ENCODE peak calls at places on chromosomes 2 and 18, in five cellular contexts. One of them, this sample, is unnamed.

GRCh38 chr18:22169011-22169888 is at the start of gene GATA6:
- DNase-seq in PC-3: peak; percentile 91
- DNase-seq in astrocyte of the spinal cord: peak; percentile 93
- DNase-seq in choroid plexus epithelial cell: peak; percentile 98
- DNase-seq in fibroblast of lung: peak; percentile 94
- DNase-seq in this sample: peak; percentile 88

GRCh38 chr18:23136326-23137092 is 1.2 kb downstream of the CABLES1 start:
- DNase-seq in PC-3: peak; percentile 23
- DNase-seq in astrocyte of the spinal cord: peak; percentile 39
- DNase-seq in choroid plexus epithelial cell: peak; percentile 37
- DNase-seq in fibroblast of lung: peak; percentile 49
- DNase-seq in this sample: peak; percentile 27

GRCh38 chr18:56431551-56431950 is 206.8 kb downstream of the TXNL1 start:
- DNase-seq in PC-3: peak; percentile 96
- DNase-seq in astrocyte of the spinal cord: peak; percentile 14
- DNase-seq in choroid plexus epithelial cell: peak; percentile 6
- DNase-seq in fibroblast of lung: peak; percentile 59
- DNase-seq in this sample: peak; percentile 70

GRCh38 chr2:193973781-193974180 is 1683.2 kb upstream of the SLC39A10 start:
- DNase-seq in PC-3: no peak
- DNase-seq in astrocyte of the spinal cord: no peak
- DNase-seq in choroid plexus epithelial cell: no peak
- DNase-seq in fibroblast of lung: no peak
- DNase-seq in this sample: no peak

GRCh38 chr2:104841694-104842093 is 12.2 kb upstream of the POU3F3 start:
- DNase-seq in PC-3: no peak
- DNase-seq in astrocyte of the spinal cord: no peak
- DNase-seq in choroid plexus epithelial cell: no peak
- DNase-seq in fibroblast of lung: no peak
- DNase-seq in this sample: no peak

GRCh38 chr2:70142590-70143313 is 48.1 kb downstream of the C2orf42 start:
- DNase-seq in PC-3: peak; percentile 100
- DNase-seq in astrocyte of the spinal cord: peak; percentile 100
- DNase-seq in choroid plexus epithelial cell: peak; percentile 100
- DNase-seq in fibroblast of lung: peak; percentile 96
- DNase-seq in this sample: peak; percentile 99

GRCh38 chr2:171878481-171878993 is 15.5 kb downstream of the SLC25A12 start:
- DNase-seq in PC-3: no peak
- DNase-seq in astrocyte of the spinal cord: peak; percentile 83
- DNase-seq in choroid plexus epithelial cell: peak; percentile 96
- DNase-seq in fibroblast of lung: peak; percentile 85
- DNase-seq in this sample: peak; percentile 65

GRCh38 chr2:75321558-75321957 is 122.2 kb upstream of the TACR1 start:
- DNase-seq in PC-3: no peak
- DNase-seq in astrocyte of the spinal cord: no peak
- DNase-seq in choroid plexus epithelial cell: no peak
- DNase-seq in fibroblast of lung: no peak
- DNase-seq in this sample: no peak

GRCh38 chr2:112768432-112768831 is 4.0 kb upstream of the CKAP2L start:
- DNase-seq in PC-3: peak; percentile 78
- DNase-seq in astrocyte of the spinal cord: no peak
- DNase-seq in choroid plexus epithelial cell: peak; percentile 52
- DNase-seq in fibroblast of lung: no peak
- DNase-seq in this sample: peak; percentile 51

GRCh38 chr2:142742301-142743214 is 134.9 kb upstream of the KYNU start:
- DNase-seq in PC-3: peak; percentile 24
- DNase-seq in astrocyte of the spinal cord: peak; percentile 74
- DNase-seq in choroid plexus epithelial cell: peak; percentile 83
- DNase-seq in fibroblast of lung: peak; percentile 91
- DNase-seq in this sample: peak; percentile 63

GRCh38 chr2:83233284-83233683 is 1225.8 kb downstream of the SUCLG1 start:
- DNase-seq in PC-3: peak; percentile 6
- DNase-seq in astrocyte of the spinal cord: no peak
- DNase-seq in choroid plexus epithelial cell: peak; percentile 1
- DNase-seq in fibroblast of lung: no peak
- DNase-seq in this sample: peak; percentile 33

GRCh38 chr2:68764041-68764780 is 29.6 kb downstream of the ARHGAP25 start:
- DNase-seq in PC-3: no peak
- DNase-seq in astrocyte of the spinal cord: no peak
- DNase-seq in choroid plexus epithelial cell: no peak
- DNase-seq in fibroblast of lung: peak; percentile 66
- DNase-seq in this sample: no peak

GRCh38 chr2:157087373-157088005 is 170.0 kb upstream of the GALNT5 start:
- DNase-seq in PC-3: no peak
- DNase-seq in astrocyte of the spinal cord: peak; percentile 4
- DNase-seq in choroid plexus epithelial cell: no peak
- DNase-seq in fibroblast of lung: peak; percentile 45
- DNase-seq in this sample: no peak

GRCh38 chr2:120930861-120931260 is 195.2 kb downstream of the GLI2 start:
- DNase-seq in PC-3: no peak
- DNase-seq in astrocyte of the spinal cord: no peak
- DNase-seq in choroid plexus epithelial cell: no peak
- DNase-seq in fibroblast of lung: peak; percentile 66
- DNase-seq in this sample: no peak

GRCh38 chr18:12403601-12404506 is 3.9 kb upstream of the PRELID3A start:
- DNase-seq in PC-3: peak; percentile 88
- DNase-seq in astrocyte of the spinal cord: peak; percentile 74
- DNase-seq in choroid plexus epithelial cell: peak; percentile 92
- DNase-seq in fibroblast of lung: peak; percentile 89
- DNase-seq in this sample: peak; percentile 87

GRCh38 chr2:160581448-160581847 is 87.8 kb upstream of the RBMS1 start:
- DNase-seq in PC-3: no peak
- DNase-seq in astrocyte of the spinal cord: no peak
- DNase-seq in choroid plexus epithelial cell: peak; percentile 27
- DNase-seq in fibroblast of lung: no peak
- DNase-seq in this sample: no peak

GRCh38 chr2:234308814-234309195 is 188.1 kb downstream of the ARL4C start:
- DNase-seq in PC-3: peak; percentile 92
- DNase-seq in astrocyte of the spinal cord: peak; percentile 91
- DNase-seq in choroid plexus epithelial cell: peak; percentile 61
- DNase-seq in fibroblast of lung: peak; percentile 90
- DNase-seq in this sample: peak; percentile 84

GRCh38 chr2:144484201-144484948 is 35.5 kb downstream of the ZEB2 start:
- DNase-seq in PC-3: no peak
- DNase-seq in astrocyte of the spinal cord: no peak
- DNase-seq in choroid plexus epithelial cell: no peak
- DNase-seq in fibroblast of lung: no peak
- DNase-seq in this sample: no peak

GRCh38 chr2:172461591-172462392 is 34.4 kb downstream of the ITGA6 start:
- DNase-seq in PC-3: peak; percentile 73
- DNase-seq in astrocyte of the spinal cord: peak; percentile 51
- DNase-seq in choroid plexus epithelial cell: peak; percentile 58
- DNase-seq in fibroblast of lung: no peak
- DNase-seq in this sample: peak; percentile 74

DNA sequence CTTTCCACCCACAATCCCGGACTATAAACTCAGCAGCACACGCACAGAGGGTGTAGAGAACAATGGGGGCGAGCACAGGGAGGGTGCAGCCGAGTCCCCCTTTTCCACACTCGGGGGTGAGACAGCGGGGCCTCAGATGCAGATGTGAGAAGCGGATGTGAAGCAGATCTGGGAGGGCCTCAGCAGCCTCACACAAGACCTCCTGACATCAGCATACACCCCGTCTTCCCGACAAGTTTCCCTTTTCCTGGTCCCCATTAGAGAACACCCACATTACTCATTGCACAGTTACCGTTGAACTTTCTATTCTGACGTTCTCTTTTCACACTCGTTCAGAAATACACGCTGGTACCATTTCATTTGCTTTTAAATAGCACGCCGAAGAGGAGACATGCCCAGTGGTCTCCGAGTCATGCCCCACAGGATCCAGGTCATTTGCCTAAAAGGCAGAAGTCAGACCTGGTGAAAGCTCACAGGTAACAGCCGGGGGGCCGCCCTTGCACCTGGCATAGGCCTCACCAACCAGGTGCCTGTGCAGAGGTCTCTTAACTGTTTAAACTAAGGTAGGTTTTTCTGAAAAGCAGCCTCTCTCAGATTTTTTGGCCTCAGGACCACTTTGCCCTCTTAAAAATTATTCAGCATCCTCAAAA is 129.5 kb upstream of the ID2 start:
- DNase-seq in PC-3: no peak
- DNase-seq in astrocyte of the spinal cord: no peak
- DNase-seq in choroid plexus epithelial cell: no peak
- DNase-seq in fibroblast of lung: no peak
- DNase-seq in this sample: no peak
- H3K4me3 ChIP-seq in PC-3: no peak overlapping the region
- H3K4me3 ChIP-seq in astrocyte of the spinal cord: no peak overlapping the region
- H3K4me3 ChIP-seq in choroid plexus epithelial cell: no peak overlapping the region
- H3K4me3 ChIP-seq in fibroblast of lung: no peak overlapping the region
- H3K4me3 ChIP-seq in this sample: no peak overlapping the region

GRCh38 chr2:150126839-150127238 is 360.6 kb downstream of the RND3 start:
- DNase-seq in PC-3: no peak
- DNase-seq in astrocyte of the spinal cord: no peak
- DNase-seq in choroid plexus epithelial cell: no peak
- DNase-seq in fibroblast of lung: no peak
- DNase-seq in this sample: no peak

GRCh38 chr2:150125708-150126107 is 361.8 kb downstream of the RND3 start:
- DNase-seq in PC-3: peak; percentile 37
- DNase-seq in astrocyte of the spinal cord: peak; percentile 81
- DNase-seq in choroid plexus epithelial cell: peak; percentile 78
- DNase-seq in fibroblast of lung: peak; percentile 90
- DNase-seq in this sample: peak; percentile 55

GRCh38 chr2:150126143-150126725 is 361.2 kb downstream of the RND3 start:
- DNase-seq in PC-3: peak; percentile 84
- DNase-seq in astrocyte of the spinal cord: no peak
- DNase-seq in choroid plexus epithelial cell: peak; percentile 60
- DNase-seq in fibroblast of lung: peak; percentile 46
- DNase-seq in this sample: peak; percentile 95

GRCh38 chr2:150127995-150128394 is 359.5 kb downstream of the RND3 start:
- DNase-seq in PC-3: peak; percentile 64
- DNase-seq in astrocyte of the spinal cord: peak; percentile 70
- DNase-seq in choroid plexus epithelial cell: peak; percentile 82
- DNase-seq in fibroblast of lung: peak; percentile 79
- DNase-seq in this sample: peak; percentile 53

DNA sequence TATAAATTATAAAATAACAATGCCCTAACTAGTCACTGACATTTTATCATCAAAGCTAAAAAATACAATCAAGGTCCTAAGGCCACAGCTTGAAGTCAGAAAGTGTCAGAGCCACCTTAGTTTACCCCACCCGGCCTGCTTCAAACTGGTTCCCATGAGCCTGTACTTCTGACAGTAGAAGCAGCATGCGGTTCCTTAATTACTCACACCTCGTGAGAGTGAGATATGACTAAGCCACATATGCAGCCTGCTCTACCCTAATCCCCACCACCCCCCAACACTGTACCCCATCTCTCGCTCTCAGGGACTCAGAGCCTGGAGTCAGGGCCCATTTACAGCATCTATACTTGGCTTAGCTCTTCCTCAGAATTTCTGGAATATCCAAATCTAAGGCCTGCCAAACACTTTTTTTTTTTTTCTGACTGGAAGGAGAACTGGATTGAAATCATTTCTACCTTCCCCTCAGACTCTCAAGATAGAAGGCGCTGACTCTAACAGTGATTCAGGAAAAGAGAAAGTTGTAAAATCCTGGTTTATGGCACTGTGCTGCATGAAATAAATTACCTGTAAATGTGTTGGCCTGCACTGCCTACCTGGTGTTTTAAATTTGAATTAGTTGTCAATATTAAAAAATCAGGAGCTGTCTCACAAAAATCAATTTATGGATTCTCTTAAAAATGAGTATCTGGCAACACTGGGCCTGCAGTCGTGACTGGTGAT is 360.0 kb downstream of the RND3 start:
- DNase-seq in PC-3: no peak
- DNase-seq in astrocyte of the spinal cord: no peak
- DNase-seq in choroid plexus epithelial cell: peak; percentile 35
- DNase-seq in fibroblast of lung: peak; percentile 31
- DNase-seq in this sample: peak; percentile 71
- TF ChIP-seq CTCF in PC-3: no peak
- TF ChIP-seq CTCF in astrocyte of the spinal cord: no peak
- TF ChIP-seq CTCF in choroid plexus epithelial cell: no peak
- TF ChIP-seq CTCF in fibroblast of lung: no peak
- TF ChIP-seq CTCF in this sample: no peak

GRCh38 chr18:6057604-6058003 is 162.3 kb upstream of the TMEM200C start:
- DNase-seq in PC-3: peak; percentile 38
- DNase-seq in astrocyte of the spinal cord: peak; percentile 48
- DNase-seq in choroid plexus epithelial cell: peak; percentile 59
- DNase-seq in fibroblast of lung: peak; percentile 40
- DNase-seq in this sample: no peak

GRCh38 chr18:6052449-6052913 is 157.2 kb upstream of the TMEM200C start:
- DNase-seq in PC-3: no peak
- DNase-seq in astrocyte of the spinal cord: no peak
- DNase-seq in choroid plexus epithelial cell: peak; percentile 18
- DNase-seq in fibroblast of lung: no peak
- DNase-seq in this sample: no peak

GRCh38 chr18:6056171-6056932 is 161.0 kb upstream of the TMEM200C start:
- DNase-seq in PC-3: peak; percentile 69
- DNase-seq in astrocyte of the spinal cord: peak; percentile 82
- DNase-seq in choroid plexus epithelial cell: peak; percentile 81
- DNase-seq in fibroblast of lung: peak; percentile 75
- DNase-seq in this sample: no peak

GRCh38 chr18:6054443-6054842 is 159.1 kb upstream of the TMEM200C start:
- DNase-seq in PC-3: no peak
- DNase-seq in astrocyte of the spinal cord: no peak
- DNase-seq in choroid plexus epithelial cell: no peak
- DNase-seq in fibroblast of lung: no peak
- DNase-seq in this sample: no peak

DNA sequence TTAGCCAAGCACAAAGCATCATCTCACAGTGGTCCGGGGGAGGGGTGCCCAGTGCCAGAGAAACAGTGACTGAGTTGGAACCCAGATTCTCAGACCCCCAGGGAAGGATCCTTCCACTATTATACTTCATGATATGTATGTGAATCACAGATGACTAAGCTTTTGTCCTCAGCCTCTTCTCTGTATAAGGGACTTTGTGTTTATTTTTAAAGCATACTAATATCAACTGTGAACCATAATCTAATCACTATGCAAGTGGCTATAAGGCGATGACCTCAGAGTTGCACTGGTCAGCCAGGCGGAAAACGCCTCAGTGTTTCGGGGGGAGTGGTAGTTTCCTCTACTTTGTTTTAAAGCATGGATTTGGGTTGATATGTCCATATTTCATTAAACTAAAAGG is 160.4 kb upstream of the TMEM200C start:
- DNase-seq in PC-3: peak; percentile 88
- DNase-seq in astrocyte of the spinal cord: peak; percentile 90
- DNase-seq in choroid plexus epithelial cell: peak; percentile 44
- DNase-seq in fibroblast of lung: peak; percentile 92
- DNase-seq in this sample: peak; percentile 0
- H3K4me3 ChIP-seq in PC-3: peak overlapping the region; percentile 36
- H3K4me3 ChIP-seq in astrocyte of the spinal cord: no peak overlapping the region
- H3K4me3 ChIP-seq in choroid plexus epithelial cell: peak overlapping the region; percentile 14
- H3K4me3 ChIP-seq in fibroblast of lung: no peak overlapping the region
- H3K4me3 ChIP-seq in this sample: no peak overlapping the region

DNA sequence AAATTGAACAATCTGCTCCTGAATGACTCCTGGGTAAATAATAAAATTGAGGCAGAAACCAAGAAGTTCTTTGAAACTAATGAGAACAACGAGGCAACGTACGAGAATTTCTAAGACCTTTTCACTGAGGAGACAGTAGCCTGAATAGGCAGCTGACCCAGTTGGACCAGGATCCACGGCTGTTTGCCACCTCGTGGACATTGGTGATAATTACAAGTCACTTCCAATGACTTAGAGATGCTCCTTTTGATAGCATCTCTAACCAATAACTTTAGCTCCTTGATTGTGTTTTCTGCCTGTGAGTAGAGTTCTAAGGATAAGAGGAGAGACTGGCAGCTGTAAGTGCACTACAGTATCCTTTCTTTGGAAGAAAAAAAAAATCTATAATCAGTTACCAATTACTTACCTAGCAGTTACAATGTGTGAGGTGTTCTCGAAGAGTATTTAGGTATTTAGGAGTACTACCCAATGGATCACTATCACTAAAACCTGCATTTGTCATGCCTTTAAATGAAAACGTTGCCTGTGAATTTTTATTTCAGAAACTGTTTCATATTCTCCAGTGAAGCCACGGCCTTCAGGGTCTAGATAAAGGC is 31.3 kb upstream of the CNTNAP5 start:
- DNase-seq in PC-3: peak; percentile 70
- DNase-seq in astrocyte of the spinal cord: peak; percentile 1
- DNase-seq in choroid plexus epithelial cell: peak; percentile 40
- DNase-seq in fibroblast of lung: no peak
- DNase-seq in this sample: peak; percentile 55
- TF ChIP-seq CTCF in PC-3: peak; percentile 73
- TF ChIP-seq CTCF in astrocyte of the spinal cord: peak; percentile 32
- TF ChIP-seq CTCF in choroid plexus epithelial cell: peak; percentile 52
- TF ChIP-seq CTCF in fibroblast of lung: no peak
- TF ChIP-seq CTCF in this sample: peak; percentile 60